ENCODE peak calls at places on chromosome 4, in four cellular contexts. N is HEK293T, K is smooth muscle cell of the brain vasculature, Q is endothelial cell of umbilical vein. C is an unnamed sample.

GRCh38 chr4:54837576-54838140 is 179.9 kb downstream of the KIT start:
- DNase-seq in N (no peak), Q (no peak), K (no peak), C (no peak)

GRCh38 chr4:174604198-174604597 is 81.9 kb upstream of the HPGD start:
- DNase-seq in K (no peak), N (no peak), Q (no peak), C (no peak)

GRCh38 chr4:59540311-59540710 is 1659.8 kb upstream of the ADGRL3 start:
- DNase-seq in Q (no peak), N (no peak), K (no peak), C (no peak)

GRCh38 chr4:49000806-49001205 is 14.7 kb downstream of the CWH43 start:
- DNase-seq in N (no peak), K (no peak), Q (no peak), C (no peak)

GRCh38 chr4:26717332-26717731 is 133.4 kb downstream of the TBC1D19 start:
- DNase-seq in N (no peak), Q (peak), K (no peak), C (no peak)

GRCh38 chr4:165096776-165097175 is 15.9 kb downstream of the TMEM192 start:
- DNase-seq in N (peak), K (no peak), Q (peak), C (no peak)

GRCh38 chr4:147754037-147754445 is 22.2 kb downstream of the ARHGAP10 start:
- DNase-seq in K (no peak), Q (peak), N (no peak), C (no peak)

GRCh38 chr4:165204462-165204830 is 2.9 kb upstream of the KLHL2 start:
- DNase-seq in K (no peak), N (no peak), Q (peak), C (no peak)

GRCh38 chr4:66955784-66956183 is 589.5 kb downstream of the CENPC start:
- DNase-seq in K (no peak), N (no peak), Q (no peak), C (no peak)

GRCh38 chr4:16642897-16643296 is 255.5 kb downstream of the LDB2 start:
- DNase-seq in Q (no peak), N (peak), K (no peak), C (no peak)

GRCh38 chr4:48642421-48643144 is 137.5 kb downstream of the FRYL start:
- DNase-seq in Q (peak), K (no peak), N (no peak), C (no peak)

GRCh38 chr4:29970626-29971025 is 749.5 kb upstream of the PCDH7 start:
- DNase-seq in N (peak), Q (peak), K (no peak), C (no peak)

GRCh38 chr4:17094209-17094608 is 195.8 kb upstream of the LDB2 start:
- DNase-seq in Q (no peak), K (no peak), N (no peak), C (no peak)

GRCh38 chr4:80266267-80266901 is at the start of gene FGF5:
- DNase-seq in Q (peak), K (peak), N (peak), C (peak)

GRCh38 chr4:118033148-118034060 is 882 bp upstream of the NDST3 start:
- DNase-seq in N (peak), Q (peak), K (no peak), C (peak)

GRCh38 chr4:157739237-157739636 is 433.6 kb downstream of the GASK1B start:
- DNase-seq in N (no peak), Q (peak), K (no peak), C (no peak)

GRCh38 chr4:56637791-56638190 is 43.3 kb downstream of the HOPX start:
- DNase-seq in N (no peak), Q (peak), K (no peak), C (no peak)

GRCh38 chr4:6324999-6325790 is 55.5 kb downstream of the WFS1 start:
- DNase-seq in Q (peak), N (no peak), K (no peak), C (no peak)

GRCh38 chr4:182931691-182932297 is 14.6 kb upstream of the DCTD start:
- DNase-seq in K (no peak), Q (no peak), N (no peak), C (no peak)

GRCh38 chr4:170990989-170991589 is 822.1 kb upstream of the GALNTL6 start:
- DNase-seq in N (peak), Q (no peak), K (peak), C (no peak)

GRCh38 chr4:67054901-67055300 is 490.4 kb downstream of the CENPC start:
- DNase-seq in N (no peak), Q (no peak), K (no peak), C (no peak)

GRCh38 chr4:144185086-144185485 is 44.6 kb upstream of the GYPA start:
- DNase-seq in Q (no peak), K (no peak), N (no peak), C (no peak)

GRCh38 chr4:52251864-52252263 is 200.8 kb downstream of the SPATA18 start:
- DNase-seq in N (no peak), Q (no peak), K (no peak), C (no peak)

GRCh38 chr4:4202510-4202909 is 24.2 kb downstream of the OTOP1 start:
- DNase-seq in N (no peak), Q (no peak), K (no peak), C (no peak)

GRCh38 chr4:23930750-23931488 is 41.1 kb upstream of the PPARGC1A start:
- DNase-seq in K (no peak), N (peak), Q (no peak), C (peak)

GRCh38 chr4:142128529-142128928 is 492.1 kb downstream of the IL15 start:
- DNase-seq in N (no peak), K (no peak), Q (peak), C (no peak)

GRCh38 chr4:41257901-41258300 is 1.2 kb downstream of the UCHL1 start:
- DNase-seq in N (no peak), K (no peak), Q (peak), C (no peak)

GRCh38 chr4:167713756-167714155 is 378.6 kb upstream of the ANXA10 start:
- DNase-seq in K (peak), N (no peak), Q (no peak), C (no peak)

GRCh38 chr4:7298601-7299000 is 106.3 kb downstream of the SORCS2 start:
- DNase-seq in N (no peak), Q (no peak), K (no peak), C (no peak)

GRCh38 chr4:56844817-56845580 is 23.5 kb upstream of the SPINK2 start:
- DNase-seq in K (no peak), Q (no peak), N (no peak), C (no peak)

GRCh38 chr4:90245837-90246236 is 118.6 kb downstream of the CCSER1 start:
- DNase-seq in N (no peak), Q (no peak), K (no peak), C (no peak)

GRCh38 chr4:82696117-82696516 is 102.5 kb downstream of the SCD5 start:
- DNase-seq in K (no peak), N (no peak), Q (no peak), C (no peak)

GRCh38 chr4:15706646-15707362 is 3.9 kb downstream of the BST1 start:
- DNase-seq in Q (no peak), N (no peak), K (no peak), C (no peak)

GRCh38 chr4:17875402-17876070 is 64.8 kb downstream of the NCAPG start:
- DNase-seq in N (no peak), K (no peak), Q (no peak), C (no peak)

GRCh38 chr4:120801171-120801758 is 121.3 kb downstream of the PRDM5 start:
- DNase-seq in N (no peak), K (no peak), Q (no peak), C (peak)

GRCh38 chr4:109921384-109921808 is 8.7 kb downstream of the EGF start:
- DNase-seq in Q (no peak), K (no peak), N (no peak), C (peak)

GRCh38 chr4:138175337-138175794 is 66.8 kb downstream of the SLC7A11 start:
- DNase-seq in N (no peak), Q (peak), K (no peak), C (no peak)

GRCh38 chr4:3508542-3508941 is 23.7 kb downstream of the LRPAP1 start:
- DNase-seq in K (no peak), N (no peak), Q (no peak), C (no peak)